ENCODE peak calls at places on chromosomes 12 and 14, in six cellular contexts. F, B, D, M, R and G are unnamed samples.

GRCh38 chr14:90508536-90509254 is 111.9 kb downstream of the CALM1 start:
- DNase-seq in F (peak), B (no peak), D (peak), M (no peak), R (no peak), G (no peak)

GRCh38 chr12:20450591-20450990 is 82.3 kb downstream of the PDE3A start:
- DNase-seq in F (no peak), B (no peak), D (no peak), M (no peak), R (no peak), G (no peak)

GRCh38 chr14:102532204-102532658 is 22.7 kb upstream of the ANKRD9 start:
- DNase-seq in F (no peak), B (peak), D (no peak), M (peak), R (no peak), G (no peak)

GRCh38 chr12:92854344-92854743 is 74.8 kb downstream of the EEA1 start:
- DNase-seq in F (no peak), B (no peak), D (no peak), M (no peak), R (no peak), G (no peak)

GRCh38 chr14:24310666-24311604 is at the start of gene LTB4R:
- DNase-seq in F (peak), B (no peak), D (peak), M (peak), R (peak), G (no peak)

GRCh38 chr14:43877351-43877900 is 629.7 kb downstream of the FSCB start:
- DNase-seq in F (no peak), B (no peak), D (no peak), M (no peak), R (no peak), G (no peak)

GRCh38 chr14:61574514-61574807 is 120.9 kb upstream of the HIF1A start:
- DNase-seq in F (no peak), B (no peak), D (no peak), M (no peak), R (no peak), G (no peak)

GRCh38 chr14:63727231-63727735 is 582 bp downstream of the SGPP1 start:
- DNase-seq in F (peak), B (peak), D (peak), M (peak), R (peak), G (no peak)

GRCh38 chr14:52355526-52355925 is 41.4 kb downstream of the PTGER2 start:
- DNase-seq in F (no peak), B (no peak), D (no peak), M (no peak), R (no peak), G (no peak)

GRCh38 chr14:30864934-30865333 is 9.4 kb upstream of the COCH start:
- DNase-seq in F (no peak), B (no peak), D (no peak), M (no peak), R (no peak), G (no peak)

GRCh38 chr14:33986804-33987203 is 35.9 kb upstream of the EGLN3 start:
- DNase-seq in F (no peak), B (peak), D (no peak), M (peak), R (no peak), G (peak)

GRCh38 chr12:62604373-62604772 is 137.7 kb downstream of the MON2 start:
- DNase-seq in F (no peak), B (no peak), D (no peak), M (no peak), R (no peak), G (no peak)

GRCh38 chr12:62603061-62603810 is 136.6 kb downstream of the MON2 start:
- DNase-seq in F (peak), B (peak), D (peak), M (peak), R (peak), G (peak)

GRCh38 chr12:62603811-62604098 is 137.1 kb downstream of the MON2 start:
- DNase-seq in F (no peak), B (no peak), D (no peak), M (no peak), R (no peak), G (no peak)

GRCh38 chr12:62605972-62606371 is 139.3 kb downstream of the MON2 start:
- DNase-seq in F (no peak), B (no peak), D (no peak), M (no peak), R (no peak), G (no peak)

GRCh38 chr12:62604856-62605255 is 138.2 kb downstream of the MON2 start:
- DNase-seq in F (no peak), B (no peak), D (no peak), M (peak), R (no peak), G (no peak)
- H3K4me3 ChIP-seq in F (peak), B (peak), D (no peak), M (peak), R (peak), G (peak)

DNA sequence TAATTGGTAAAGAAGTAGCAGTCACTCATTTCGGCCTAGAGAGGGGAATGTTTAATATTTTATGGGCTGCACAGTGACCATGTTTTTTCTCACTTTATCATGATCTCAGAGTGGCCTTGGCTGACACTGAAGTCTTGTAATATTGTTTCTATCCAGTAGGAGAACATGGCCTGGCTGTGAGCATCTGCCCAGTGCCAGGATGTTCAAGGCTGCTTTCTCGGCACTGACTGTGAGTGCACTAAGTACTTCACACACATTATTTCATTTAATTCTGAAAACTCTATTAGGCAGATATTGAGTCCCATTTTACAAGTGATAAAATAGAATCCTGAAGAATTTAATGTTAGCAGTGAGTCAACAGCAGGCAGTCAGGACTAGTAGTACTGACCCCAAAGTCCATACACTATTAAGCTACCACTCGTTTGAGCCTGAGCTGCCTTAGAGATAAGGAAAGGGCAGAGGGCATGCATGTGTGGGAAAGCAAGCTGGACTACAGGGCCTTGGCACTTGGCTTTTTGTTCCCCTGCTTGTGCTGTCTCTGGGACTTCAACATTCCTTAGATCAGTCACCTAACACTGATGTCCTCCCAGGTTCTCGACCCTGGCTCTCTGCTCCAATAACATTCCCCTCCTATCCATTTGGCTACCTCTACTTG is 42.2 kb upstream of the APPL2 start:
- DNase-seq in F (peak), B (peak), D (no peak), M (peak), R (no peak), G (no peak)
- TF ChIP-seq CTCF in F (no peak), B (peak), D (no peak), M (peak), R (peak), G (peak)

GRCh38 chr14:50763386-50764007 is 67.5 kb downstream of the NIN start:
- DNase-seq in F (peak), B (no peak), D (no peak), M (peak), R (no peak), G (peak)

GRCh38 chr14:50766338-50766886 is 64.5 kb downstream of the NIN start:
- DNase-seq in F (no peak), B (no peak), D (no peak), M (peak), R (no peak), G (no peak)

GRCh38 chr14:50762001-50762930 is 68.7 kb downstream of the NIN start:
- DNase-seq in F (no peak), B (no peak), D (no peak), M (peak), R (no peak), G (no peak)

GRCh38 chr14:50759800-50760543 is 71.0 kb downstream of the NIN start:
- DNase-seq in F (no peak), B (no peak), D (no peak), M (no peak), R (no peak), G (no peak)

DNA sequence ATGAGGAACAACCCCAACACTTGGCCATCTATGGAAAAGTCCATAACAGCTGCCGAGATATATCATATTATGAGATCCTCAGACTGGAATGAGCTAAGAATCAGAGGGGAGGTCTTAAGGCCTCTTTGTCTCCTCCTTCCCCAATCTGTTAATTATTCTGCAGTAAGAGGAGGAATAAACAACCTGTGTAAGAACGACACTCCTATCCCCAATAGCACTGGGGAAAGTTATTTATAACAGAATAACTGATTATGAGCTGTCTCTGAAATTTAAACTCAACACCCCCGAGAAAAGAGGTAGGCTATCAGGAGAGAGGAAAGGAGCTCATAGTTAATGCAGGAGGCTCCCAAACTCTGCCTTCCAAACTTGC is 68.0 kb downstream of the NIN start:
- DNase-seq in F (no peak), B (no peak), D (no peak), M (no peak), R (no peak), G (no peak)
- H3K4me3 ChIP-seq in F (no peak), B (no peak), D (no peak), M (no peak), R (no peak), G (no peak)

GRCh38 chr12:121774968-121775474 is 18.5 kb downstream of the RHOF start:
- DNase-seq in F (no peak), B (no peak), D (no peak), M (no peak), R (peak), G (no peak)

GRCh38 chr12:121778567-121779421 is 14.7 kb downstream of the RHOF start:
- DNase-seq in F (no peak), B (no peak), D (no peak), M (no peak), R (no peak), G (no peak)

GRCh38 chr12:121776190-121777098 is 17.0 kb downstream of the RHOF start:
- DNase-seq in F (peak), B (peak), D (peak), M (peak), R (peak), G (no peak)

GRCh38 chr12:121773011-121773777 is 20.3 kb downstream of the RHOF start:
- DNase-seq in F (peak), B (peak), D (peak), M (peak), R (peak), G (no peak)

GRCh38 chr12:121775501-121775900 is 18.0 kb downstream of the RHOF start:
- DNase-seq in F (no peak), B (no peak), D (no peak), M (no peak), R (peak), G (no peak)
- TF ChIP-seq CTCF in F (no peak), B (no peak), D (no peak), M (no peak), R (no peak), G (no peak)

DNA sequence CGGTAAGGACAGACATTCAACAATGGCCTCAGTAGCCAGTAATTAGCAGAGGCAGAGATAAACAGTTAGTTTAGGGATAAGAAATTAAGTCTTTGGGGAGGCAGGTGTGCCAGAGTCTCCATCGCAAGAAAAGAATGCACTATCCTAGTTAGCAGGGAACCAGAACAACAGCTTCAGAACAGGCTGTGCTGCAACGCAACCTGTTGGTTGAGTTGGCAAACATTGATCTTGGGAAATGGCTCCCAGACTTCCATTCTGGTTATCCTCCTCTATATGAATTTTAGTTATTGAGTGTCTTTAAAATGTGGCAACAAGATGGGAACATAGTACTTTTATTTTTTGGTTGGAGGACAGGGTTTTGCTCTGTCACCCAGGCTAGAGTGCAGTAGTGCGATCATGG is 12.3 kb upstream of the LEMD3 start:
- DNase-seq in F (no peak), B (no peak), D (no peak), M (no peak), R (no peak), G (no peak)
- H3K4me3 ChIP-seq in F (no peak), B (no peak), D (no peak), M (no peak), R (no peak), G (no peak)

GRCh38 chr12:42807251-42807650 is 217.7 kb upstream of the PRICKLE1 start:
- DNase-seq in F (no peak), B (no peak), D (no peak), M (no peak), R (no peak), G (no peak)
- TF ChIP-seq CTCF in F (no peak), B (no peak), D (no peak), M (no peak), R (no peak), G (no peak)

GRCh38 chr12:113154351-113154973 is 4.9 kb downstream of the CFAP73 start:
- DNase-seq in F (no peak), B (no peak), D (no peak), M (peak), R (no peak), G (no peak)
- H3K4me3 ChIP-seq in F (peak), B (peak), D (peak), M (peak), R (no peak), G (no peak)

GRCh38 chr14:84445486-84445885 is 1084.5 kb upstream of the FLRT2 start:
- DNase-seq in F (no peak), B (no peak), D (no peak), M (no peak), R (no peak), G (no peak)
- TF ChIP-seq CTCF in F (no peak), B (no peak), D (no peak), M (no peak), R (no peak), G (no peak)

GRCh38 chr14:88825503-88825902 is 1.1 kb downstream of the TTC8 start:
- DNase-seq in F (no peak), B (no peak), D (no peak), M (no peak), R (no peak), G (no peak)
- H3K4me3 ChIP-seq in F (peak), B (peak), D (no peak), M (peak), R (peak), G (peak)